ENCODE peak calls at places on chromosomes 5 and 9, in seven cellular contexts. V is stimulated activated naive CD8-positive, alpha-beta T cell treated with anti-CD3 and anti-CD28 coated beads, Interleukin-15, amount 100 ng/mL, for 72 hours; C is A172; E is EH; T is heart right ventricle; H is T-helper 2 cell; J is C1 segment of cervical spinal cord. W is an unnamed sample.

GRCh38 chr9:99327667-99328066 is 105.6 kb downstream of the SEC61B start:
- DNase-seq in T (no peak), J (no peak), V (no peak), C (no peak), E (no peak), H (no peak), W (no peak)

GRCh38 chr5:140113180-140113698 is 670 bp upstream of the PURA start:
- DNase-seq in T (no peak), V (no peak), H (peak; percentile 40), E (no peak), J (peak; percentile 63), C (no peak), W (peak; percentile 77)

GRCh38 chr5:394671-395155 is 48.3 kb upstream of the EXOC3 start:
- DNase-seq in C (no peak), E (no peak), T (no peak), J (no peak), H (no peak), V (no peak), W (no peak)

GRCh38 chr9:128244443-128245226 is 31.2 kb downstream of the GOLGA2 start:
- DNase-seq in J (no peak), C (no peak), E (peak; percentile 93), T (peak; percentile 79), H (no peak), V (no peak), W (peak; percentile 87)

GRCh38 chr9:137975527-137975913 is 97.9 kb downstream of the CACNA1B start:
- DNase-seq in C (no peak), T (no peak), J (no peak), E (no peak), H (no peak), V (no peak), W (no peak)

GRCh38 chr9:127185931-127186781 is 63.7 kb upstream of the ANGPTL2 start:
- DNase-seq in H (no peak), V (no peak), E (peak; percentile 97), T (peak; percentile 90), J (peak; percentile 90), C (no peak), W (no peak)

GRCh38 chr9:14399736-14400657 is 86.1 kb upstream of the NFIB start:
- DNase-seq in E (no peak), C (no peak), J (no peak), V (no peak), H (no peak), T (no peak), W (no peak)

GRCh38 chr5:135473956-135474670 is 22.0 kb upstream of the TIFAB start:
- DNase-seq in J (no peak), H (no peak), C (no peak), V (no peak), E (no peak), T (no peak), W (no peak)

GRCh38 chr9:92735907-92736600 is 28.6 kb downstream of the BICD2 start:
- DNase-seq in J (no peak), E (peak; percentile 28), T (no peak), C (peak; percentile 20), V (no peak), H (no peak), W (no peak)

GRCh38 chr9:98536542-98537173 is 172.1 kb downstream of the GABBR2 start:
- DNase-seq in J (no peak), V (peak; percentile 14), H (peak; percentile 34), C (no peak), T (no peak), E (no peak), W (peak; percentile 82)

GRCh38 chr5:134813827-134814226 is 31.9 kb upstream of the C5orf24 start:
- DNase-seq in J (no peak), H (peak; percentile 27), C (no peak), E (no peak), T (no peak), V (no peak), W (no peak)

GRCh38 chr9:127971357-127972315 is 9.2 kb downstream of the EEIG1 start:
- DNase-seq in T (peak; percentile 5), H (peak; percentile 69), C (peak; percentile 49), J (peak; percentile 71), E (no peak), V (peak; percentile 52), W (peak; percentile 69)

GRCh38 chr9:136662326-136662655 is 425 bp upstream of the EGFL7 start:
- DNase-seq in E (no peak), V (no peak), H (no peak), T (no peak), J (no peak), C (no peak), W (no peak)

W was measured in GM23338.